ENCODE peak calls at places on chromosomes 6 and 20, in four cellular contexts. K is mammary epithelial cell, E is H1, S is PC-9. H is an unnamed sample.

GRCh38 chr6:148493374-148493773 is 150.7 kb downstream of the SASH1 start:
- DNase-seq in K (no peak), E (no peak), S (no peak), H (no peak)

GRCh38 chr6:141877275-141877983 is 255.3 kb upstream of the GJE1 start:
- DNase-seq in K (no peak), E (no peak), S (no peak), H (no peak)

GRCh38 chr20:62427172-62428007 is at the start of gene RBBP8NL:
- DNase-seq in K (peak; percentile 92), E (peak; percentile 88), S (peak; percentile 97), H (peak; percentile 36)

GRCh38 chr6:164347455-164347854 is 932.9 kb downstream of the QKI start:
- DNase-seq in K (no peak), E (no peak), S (no peak), H (no peak)

GRCh38 chr6:27743787-27744186 is 168.4 kb downstream of the OR2B2 start:
- DNase-seq in K (no peak), E (no peak), S (no peak), H (no peak)

GRCh38 chr20:50027611-50028105 is 44.9 kb downstream of the SNAI1 start:
- DNase-seq in K (peak; percentile 44), E (no peak), S (peak; percentile 78), H (no peak)

GRCh38 chr20:46131396-46131795 is 13.3 kb downstream of the CD40 start:
- DNase-seq in K (no peak), E (no peak), S (no peak), H (no peak)

GRCh38 chr6:165231177-165231576 is 78.2 kb downstream of the C6orf118 start:
- DNase-seq in K (no peak), E (no peak), S (no peak), H (no peak)

GRCh38 chr6:104771258-104771832 is 88.4 kb downstream of the HACE1 start:
- DNase-seq in K (no peak), E (no peak), S (no peak), H (no peak)

GRCh38 chr6:119347466-119348307 is 1.9 kb downstream of the MAN1A1 start:
- DNase-seq in K (no peak), E (no peak), S (peak; percentile 2), H (no peak)

GRCh38 chr6:37339911-37340638 is 13.7 kb upstream of the RNF8 start:
- DNase-seq in K (no peak), E (no peak), S (no peak), H (no peak)

GRCh38 chr6:56719310-56719709 is 76.6 kb upstream of the DST start:
- DNase-seq in K (no peak), E (no peak), S (no peak), H (no peak)

GRCh38 chr20:34293589-34293988 is 9.6 kb downstream of the AHCY start:
- DNase-seq in K (no peak), E (no peak), S (no peak), H (no peak)

DNA sequence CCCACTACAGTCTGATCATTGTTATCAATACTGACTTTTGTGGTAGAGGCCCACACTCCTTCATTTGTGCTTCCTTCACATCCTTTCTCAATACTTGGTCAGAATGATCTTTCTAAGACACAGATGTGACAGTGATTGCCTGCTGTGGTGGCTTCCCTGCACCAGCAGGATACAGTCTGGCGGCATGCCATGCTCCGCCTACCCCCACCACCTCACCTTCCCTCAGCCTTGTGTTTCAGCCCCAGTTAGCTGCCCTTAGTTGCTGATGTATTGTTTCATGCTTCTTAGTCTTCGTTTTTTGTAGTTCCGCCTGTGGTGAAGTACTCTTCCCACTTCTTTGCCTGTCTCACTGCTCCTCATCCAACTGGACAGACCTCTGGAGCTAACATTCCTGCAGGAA is 10.9 kb downstream of the LRRC1 start:
- DNase-seq in K (no peak), E (no peak), S (no peak), H (no peak)
- TF ChIP-seq EZH2 in K (no peak), E (no peak), S (no peak), H (no peak)

GRCh38 chr6:136037885-136038460 is 186.5 kb downstream of the PDE7B start:
- DNase-seq in K (no peak), E (no peak), S (no peak), H (no peak)
- TF ChIP-seq CTCF in K (no peak), E (no peak), S (no peak), H (peak; percentile 20)

DNA sequence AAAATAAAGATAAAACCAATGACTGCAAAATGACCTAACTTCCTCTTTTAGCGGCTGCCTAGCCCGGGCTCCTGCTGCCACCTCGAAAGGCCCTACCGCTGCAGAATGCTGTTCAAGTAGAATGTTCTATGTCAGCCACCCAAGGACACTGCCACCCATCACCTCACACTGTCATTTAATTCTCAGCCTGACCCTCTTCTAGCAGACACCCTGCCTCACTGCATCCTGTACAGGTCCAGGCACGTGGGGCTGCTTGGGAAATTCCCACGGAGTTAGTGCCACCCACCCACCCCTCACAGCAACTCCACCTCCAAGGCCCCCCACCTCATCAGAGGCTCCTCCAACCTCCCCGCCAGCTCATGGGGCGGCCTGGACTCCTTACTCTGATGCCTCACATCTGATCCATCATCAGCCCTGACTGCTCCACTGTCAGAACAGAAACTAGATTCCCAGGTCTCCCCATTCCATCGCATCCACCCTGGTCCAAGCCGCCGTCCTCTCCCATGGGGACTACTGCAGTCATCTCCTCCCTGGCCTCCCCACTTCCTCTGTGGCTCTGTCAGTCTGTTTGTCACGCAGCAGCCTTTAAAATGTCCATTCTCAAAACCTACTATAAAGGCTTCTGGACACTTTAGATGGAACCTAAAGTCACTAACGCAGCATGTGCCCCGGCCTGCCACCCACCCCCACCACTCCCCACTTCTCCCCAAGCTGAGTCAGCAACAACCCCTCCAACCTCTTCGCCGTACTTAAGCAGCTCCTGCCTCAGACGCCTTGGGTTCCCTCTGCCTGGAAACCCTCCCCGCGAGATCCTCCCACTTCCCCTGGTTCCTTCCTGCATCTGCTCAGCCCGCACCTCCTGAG is 17.0 kb downstream of the NFATC2 start:
- DNase-seq in K (no peak), E (no peak), S (no peak), H (no peak)
- H2AFZ ChIP-seq in K (no peak overlapping the region), E (no peak overlapping the region), S (no peak overlapping the region), H (no peak overlapping the region)

GRCh38 chr6:108161724-108162282 is 4.0 kb upstream of the NR2E1 start:
- DNase-seq in K (no peak), E (no peak), S (no peak), H (no peak)
- TF ChIP-seq EZH2 in K (peak; percentile 14), E (peak; percentile 6), S (no peak), H (no peak)

H was measured in keratinocyte.